ENCODE peak calls at places on chromosomes 1 and 21, in four cellular contexts. S, D, P and M are unnamed samples.

GRCh38 chr1:154344977-154345837 is 19.9 kb downstream of the ATP8B2 start:
- DNase-seq in P (peak), S (peak), D (no peak), M (no peak)

GRCh38 chr1:218394416-218394815 is 49.3 kb downstream of the TGFB2 start:
- DNase-seq in P (no peak), S (no peak), D (no peak), M (no peak)

GRCh38 chr21:41653944-41654625 is 112.8 kb downstream of the RIPK4 start:
- DNase-seq in P (peak), S (no peak), D (no peak), M (no peak)

GRCh38 chr1:61255324-61255703 is 173.0 kb downstream of the NFIA start:
- DNase-seq in S (no peak), P (no peak), D (no peak), M (no peak)

GRCh38 chr1:98260839-98261238 is 340.0 kb upstream of the DPYD start:
- DNase-seq in P (no peak), S (no peak), D (no peak), M (no peak)

GRCh38 chr21:17114019-17114418 is 398.8 kb upstream of the CXADR start:
- DNase-seq in D (no peak), S (no peak), P (no peak), M (no peak)

GRCh38 chr1:204410764-204411450 is 710 bp downstream of the PPP1R15B start:
- DNase-seq in P (peak), S (peak), D (no peak), M (no peak)

GRCh38 chr1:46497020-46497419 is 7.4 kb downstream of the DMBX1 start:
- DNase-seq in S (no peak), D (no peak), P (no peak), M (no peak)

GRCh38 chr1:93575586-93576271 is 105.9 kb downstream of the BCAR3 start:
- DNase-seq in P (no peak), S (no peak), D (no peak), M (no peak)

GRCh38 chr1:178119623-178120022 is 25.7 kb downstream of the RASAL2 start:
- DNase-seq in D (no peak), S (no peak), P (no peak), M (peak)